ENCODE peak calls at places on chromosome 21, in eight cellular contexts. G is caudate nucleus; U is CD8-positive, alpha-beta T cell; J is lower lobe of right lung; F is thoracic aorta; L is tibial nerve; B is cardiac muscle cell; T is Peyer's patch. E is an unnamed sample.

GRCh38 chr21:43816611-43817071 is 27.3 kb downstream of the RRP1 start:
- DNase-seq in B (no peak), U (no peak), G (no peak), T (no peak), J (no peak), F (no peak), L (no peak), E (no peak)

GRCh38 chr21:30881480-30881879 is at the start of gene KRTAP11-1:
- DNase-seq in G (no peak), U (no peak), T (no peak), F (no peak), L (no peak), J (no peak), B (no peak), E (no peak)

GRCh38 chr21:32257952-32258785 is 20.7 kb downstream of the MIS18A start:
- DNase-seq in B (peak; percentile 85), G (peak; percentile 9), L (peak; percentile 75), U (peak; percentile 9), T (peak; percentile 63), F (no peak), J (peak; percentile 57), E (peak; percentile 87)

GRCh38 chr21:29295066-29295650 is 3.6 kb upstream of the BACH1 start:
- DNase-seq in G (no peak), T (no peak), L (no peak), F (no peak), U (no peak), J (no peak), B (no peak), E (no peak)

GRCh38 chr21:29164330-29164942 is 34.0 kb downstream of the MAP3K7CL start:
- DNase-seq in G (no peak), J (no peak), F (no peak), B (peak; percentile 52), L (no peak), U (no peak), T (no peak), E (peak; percentile 34)

GRCh38 chr21:41345934-41346685 is 15.7 kb upstream of the MX2 start:
- DNase-seq in U (no peak), L (no peak), F (no peak), B (no peak), G (no peak), J (no peak), T (no peak), E (no peak)

GRCh38 chr21:20996421-20997307 is 1.5 kb upstream of the NCAM2 start:
- DNase-seq in G (no peak), U (no peak), T (no peak), L (no peak), B (peak; percentile 19), J (no peak), F (no peak), E (no peak)

GRCh38 chr21:43574741-43575465 is 84.4 kb downstream of the HSF2BP start:
- DNase-seq in F (no peak), L (no peak), U (no peak), T (no peak), J (peak; percentile 70), B (peak; percentile 26), G (peak; percentile 19), E (no peak)

GRCh38 chr21:29208666-29209059 is 78.2 kb downstream of the MAP3K7CL start:
- DNase-seq in B (no peak), G (no peak), F (no peak), U (no peak), J (no peak), L (no peak), T (no peak), E (no peak)

GRCh38 chr21:27268290-27268689 is 301.4 kb upstream of the ADAMTS5 start:
- DNase-seq in F (no peak), J (no peak), B (no peak), U (no peak), L (no peak), T (no peak), G (no peak), E (no peak)

GRCh38 chr21:16476056-16476850 is 746.5 kb downstream of the USP25 start:
- DNase-seq in F (no peak), U (no peak), L (no peak), J (no peak), T (no peak), B (no peak), G (no peak), E (no peak)

GRCh38 chr21:31162827-31163226 is 124.6 kb upstream of the KRTAP19-8 start:
- DNase-seq in G (no peak), J (no peak), B (no peak), F (no peak), U (no peak), T (no peak), L (no peak), E (no peak)

GRCh38 chr21:33377221-33377620 is 26.0 kb upstream of the IFNGR2 start:
- DNase-seq in U (no peak), L (no peak), F (no peak), T (no peak), G (no peak), J (no peak), B (no peak), E (no peak)

DNA sequence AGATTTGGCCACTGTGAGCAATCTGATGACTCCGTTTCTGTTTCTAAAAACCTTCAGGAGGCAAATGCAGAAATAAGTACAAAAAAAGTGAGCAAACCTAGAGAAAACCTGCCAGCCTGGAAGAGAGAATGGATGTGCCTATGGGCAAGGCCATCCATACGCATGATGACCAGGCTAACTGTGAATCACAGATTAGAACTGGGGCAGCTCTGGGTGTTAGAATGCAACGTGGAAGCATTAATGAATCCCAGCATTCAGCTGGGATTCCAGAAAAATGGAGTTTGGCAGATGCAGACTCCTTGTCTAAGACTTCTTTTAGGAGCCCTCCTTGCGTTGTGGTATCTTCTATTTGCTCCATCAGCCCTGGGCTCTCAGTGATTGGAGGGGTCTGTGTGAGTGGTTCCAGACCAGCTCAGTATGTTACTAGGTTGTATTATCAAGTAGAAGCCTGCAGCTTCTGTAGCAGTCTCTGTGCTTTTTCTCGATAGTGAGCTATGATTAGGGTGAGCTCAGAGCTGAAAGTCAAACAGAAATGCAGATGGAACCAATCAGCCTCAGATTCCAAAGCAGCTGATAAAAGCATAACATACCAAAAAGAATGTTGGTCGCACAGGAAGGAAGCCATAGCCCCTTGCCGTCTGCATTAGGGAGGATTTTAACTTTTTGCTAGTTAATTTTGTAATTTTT is 154.0 kb downstream of the PSMG1 start:
- DNase-seq in F (no peak), B (peak; percentile 68), J (no peak), U (no peak), T (no peak), G (no peak), L (no peak), E (no peak)
- H3K27ac ChIP-seq in F (no peak overlapping the region), B (peak overlapping the region; percentile 93), J (peak overlapping the region; percentile 53), U (no peak overlapping the region), T (peak overlapping the region; percentile 9), G (no peak overlapping the region), L (no peak overlapping the region), E (no peak overlapping the region)

DNA sequence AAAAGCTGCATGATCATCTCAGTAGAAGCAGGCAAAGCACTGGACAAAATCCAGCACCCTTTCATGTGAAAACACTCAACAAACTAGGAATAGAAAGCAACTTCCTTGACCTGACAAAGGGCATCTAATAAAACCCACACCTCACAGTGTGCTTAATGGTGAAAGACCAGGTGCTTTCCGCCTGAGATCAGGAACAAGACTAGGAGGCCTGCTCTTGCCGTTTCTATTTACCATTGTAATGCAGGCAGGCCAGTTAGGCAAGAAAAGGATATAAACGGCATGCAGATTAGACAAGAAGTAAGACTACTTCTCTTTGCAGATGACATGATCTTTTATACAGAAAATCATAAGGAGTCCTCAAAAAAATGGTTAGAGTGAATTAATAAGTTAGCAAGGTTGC is 37.2 kb downstream of the SLC37A1 start:
- DNase-seq in U (no peak), G (no peak), B (no peak), F (no peak), J (peak; percentile 10), T (no peak), L (no peak), E (peak; percentile 4)
- H3K27ac ChIP-seq in U (no peak overlapping the region), G (no peak overlapping the region), B (no peak overlapping the region), F (no peak overlapping the region), J (no peak overlapping the region), T (no peak overlapping the region), L (no peak overlapping the region), E (no peak overlapping the region)

DNA sequence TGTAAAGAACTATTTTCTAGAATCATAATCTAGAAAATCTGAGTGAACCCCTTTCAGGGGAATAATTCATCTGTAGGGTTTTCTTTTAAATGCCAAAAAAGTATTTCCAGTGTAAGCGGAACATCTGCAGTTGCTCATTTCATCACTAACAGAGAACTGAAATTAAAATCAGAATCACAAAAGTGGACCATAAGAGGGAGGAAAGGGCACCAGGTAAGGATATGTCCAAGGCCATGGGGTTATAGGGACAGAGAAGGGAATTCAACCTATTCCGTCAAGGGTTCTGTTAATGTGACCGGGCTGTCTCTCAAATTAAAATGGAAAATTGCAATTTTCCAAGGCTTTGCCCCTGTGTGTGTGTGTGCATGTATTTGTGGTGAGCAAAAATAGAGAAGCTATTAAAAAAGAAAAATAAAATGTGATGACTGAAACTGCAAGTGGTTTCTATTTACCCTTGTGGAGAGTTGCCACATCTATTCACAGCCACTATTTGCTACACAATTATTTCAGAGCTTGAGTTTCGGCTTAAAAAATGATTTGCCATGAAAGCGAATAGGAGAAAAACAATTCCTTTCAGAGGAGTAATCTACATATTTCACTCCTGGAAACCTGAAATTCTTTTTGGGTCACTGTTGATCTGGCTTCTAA is 53.1 kb downstream of the APP start:
- DNase-seq in L (no peak), T (no peak), G (no peak), B (no peak), F (no peak), J (no peak), U (no peak), E (no peak)
- H3K27ac ChIP-seq in L (peak overlapping the region; percentile 86), T (no peak overlapping the region), G (peak overlapping the region; percentile 97), B (no peak overlapping the region), F (no peak overlapping the region), J (no peak overlapping the region), U (no peak overlapping the region), E (no peak overlapping the region)

DNA sequence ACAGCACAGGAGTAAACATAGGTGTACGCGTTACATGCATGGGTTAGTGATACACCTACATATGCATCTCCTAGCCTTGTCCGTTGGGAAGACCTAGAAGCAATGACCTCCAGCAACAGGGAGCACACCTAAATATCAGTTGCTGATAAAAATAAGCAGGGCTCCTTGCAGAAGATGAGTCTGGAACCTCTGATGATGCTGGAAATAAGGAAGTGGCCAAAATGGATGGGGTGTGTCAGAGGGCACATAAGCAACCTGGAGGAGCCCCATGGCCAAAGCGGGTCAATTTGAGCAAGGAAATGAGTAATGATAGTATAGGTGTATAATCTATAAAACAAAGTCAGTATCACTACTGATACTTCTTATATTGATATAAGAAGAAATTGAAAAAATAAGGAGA is 13.7 kb downstream of the ADARB1 start:
- DNase-seq in B (no peak), L (no peak), T (no peak), U (no peak), G (no peak), F (no peak), J (no peak), E (no peak)
- H3K27ac ChIP-seq in B (no peak overlapping the region), L (no peak overlapping the region), T (no peak overlapping the region), U (no peak overlapping the region), G (no peak overlapping the region), F (no peak overlapping the region), J (no peak overlapping the region), E (no peak overlapping the region)

GRCh38 chr21:44854391-44854663 is 19.2 kb downstream of the PTTG1IP start:
- DNase-seq in T (peak; percentile 20), B (no peak), F (no peak), L (no peak), G (no peak), J (no peak), U (no peak), E (no peak)
- H3K27ac ChIP-seq in T (no peak overlapping the region), B (no peak overlapping the region), F (no peak overlapping the region), L (no peak overlapping the region), G (no peak overlapping the region), J (no peak overlapping the region), U (peak overlapping the region; percentile 15), E (no peak overlapping the region)

E was measured in WERI-Rb-1.